ENCODE peak calls at places on chromosomes 16 and 17, in five cellular contexts. X is thoracic aorta, A is colonic mucosa, S is Karpas-422, U is breast epithelium. H is an unnamed sample. For H3K4me1, the result is how much of the 10 kb centered on the place peaks cover.

GRCh38 chr17:58278661-58279015 is 2.1 kb downstream of the MPO start:
- DNase-seq in S (no peak), A (no peak), X (no peak), U (no peak), H (no peak)

GRCh38 chr17:19335951-19336631 is 26.4 kb downstream of the B9D1 start:
- DNase-seq in U (no peak), S (no peak), X (no peak), A (no peak), H (no peak)

GRCh38 chr17:43524945-43525575 is 21.1 kb downstream of the ETV4 start:
- DNase-seq in U (no peak), A (no peak), S (no peak), X (no peak), H (no peak)

GRCh38 chr17:80414508-80414802 is 512 bp upstream of the ENDOV start:
- DNase-seq in X (no peak), S (no peak), U (no peak), A (no peak), H (no peak)

GRCh38 chr16:3375680-3376079 is 20.0 kb downstream of the OR2C1 start:
- DNase-seq in A (no peak), U (no peak), S (no peak), X (no peak), H (no peak)

GRCh38 chr17:31433091-31433790 is 41.8 kb downstream of the RAB11FIP4 start:
- DNase-seq in X (no peak), U (no peak), S (no peak), A (no peak), H (peak)

GRCh38 chr17:39674702-39675389 is 6.6 kb downstream of the PNMT start:
- DNase-seq in S (peak), U (peak), X (no peak), A (peak), H (no peak)

GRCh38 chr17:43309505-43310329 is 75.9 kb upstream of the RNU2-1 start:
- DNase-seq in X (no peak), A (peak), S (peak), U (no peak), H (no peak)

GRCh38 chr17:1094591-1094990 is 85.2 kb downstream of the ABR start:
- DNase-seq in A (no peak), S (no peak), U (no peak), X (no peak), H (no peak)

GRCh38 chr17:62668091-62668804 is 40.8 kb downstream of the MRC2 start:
- DNase-seq in A (no peak), X (no peak), S (no peak), U (no peak), H (no peak)

GRCh38 chr17:29195465-29196081 is 15.4 kb upstream of the MYO18A start:
- DNase-seq in S (peak), A (no peak), U (no peak), X (no peak), H (no peak)

GRCh38 chr17:67132366-67132765 is 88.0 kb downstream of the CACNG1 start:
- DNase-seq in A (no peak), U (no peak), X (no peak), S (peak), H (no peak)

GRCh38 chr17:80318166-80318565 is 57.5 kb downstream of the RNF213 start:
- DNase-seq in X (no peak), S (no peak), A (no peak), U (no peak), H (no peak)

GRCh38 chr16:26599786-26600107 is 467.0 kb upstream of the C16orf82 start:
- DNase-seq in A (no peak), S (no peak), X (no peak), U (no peak), H (no peak)

GRCh38 chr17:76416899-76417298 is 32.5 kb downstream of the SPHK1 start:
- DNase-seq in A (no peak), X (no peak), S (no peak), U (no peak), H (no peak)

GRCh38 chr17:83081561-83082201 is 2.3 kb downstream of the METRNL start:
- DNase-seq in A (peak), S (no peak), X (no peak), U (no peak), H (no peak)

GRCh38 chr17:1834378-1835149 is 4.8 kb downstream of the RPA1 start:
- DNase-seq in U (no peak), S (peak), X (no peak), A (no peak), H (no peak)

GRCh38 chr17:6752068-6752909 is 3.6 kb upstream of the XAF1 start:
- DNase-seq in X (peak), A (no peak), U (no peak), S (no peak), H (no peak)

GRCh38 chr16:28985206-28985605 is 354 bp downstream of the LAT start:
- DNase-seq in S (no peak), A (no peak), U (no peak), X (no peak), H (no peak)

GRCh38 chr16:18069683-18070082 is 266.9 kb downstream of the NPIPA8 start:
- DNase-seq in X (no peak), U (no peak), S (no peak), A (no peak), H (no peak)

GRCh38 chr17:1789936-1790335 is 28.1 kb downstream of the SERPINF1 start:
- DNase-seq in A (no peak), X (no peak), U (no peak), S (peak), H (no peak)

GRCh38 chr17:29918922-29919856 is 10.8 kb downstream of the SSH2 start:
- DNase-seq in A (no peak), U (no peak), X (no peak), S (no peak), H (no peak)

GRCh38 chr17:62703269-62703775 is 75.9 kb downstream of the MRC2 start:
- DNase-seq in S (no peak), A (no peak), U (peak), X (no peak), H (no peak)

GRCh38 chr17:1196946-1197345 is 17.2 kb upstream of the ABR start:
- DNase-seq in S (no peak), A (no peak), U (no peak), X (no peak), H (no peak)

GRCh38 chr17:82909322-82909904 is 69.6 kb upstream of the ZNF750 start:
- DNase-seq in X (no peak), U (no peak), A (no peak), S (no peak), H (peak)

GRCh38 chr17:29124931-29125270 is 55.3 kb downstream of the MYO18A start:
- DNase-seq in S (no peak), X (no peak), A (peak), U (no peak), H (no peak)

GRCh38 chr16:1745900-1746692 is 25.2 kb downstream of the NME3 start:
- DNase-seq in A (no peak), U (no peak), X (no peak), S (no peak), H (no peak)

GRCh38 chr17:2055494-2056220 is 754 bp downstream of the HIC1 start:
- DNase-seq in X (no peak), A (no peak), S (peak), U (no peak), H (no peak)

GRCh38 chr17:61247438-61247837 is 152.2 kb upstream of the TBX2 start:
- DNase-seq in U (no peak), S (no peak), A (no peak), X (no peak), H (no peak)

GRCh38 chr17:45342306-45342705 is 25.5 kb upstream of the MAP3K14 start:
- DNase-seq in X (no peak), S (no peak), U (peak), A (no peak), H (no peak)

GRCh38 chr17:71780596-71780995 is 340.2 kb upstream of the SOX9 start:
- DNase-seq in A (no peak), X (no peak), U (no peak), S (no peak), H (no peak)
- H3K4me1 ChIP-seq in A (under half), X (under half), U (under half), S (under half), H (under half)

GRCh38 chr17:78343433-78344201 is 16.3 kb downstream of the SOCS3 start:
- DNase-seq in A (peak), X (no peak), U (no peak), S (peak), H (peak)

GRCh38 chr17:78340183-78340955 is 19.5 kb downstream of the SOCS3 start:
- DNase-seq in U (no peak), A (peak), X (no peak), S (no peak), H (no peak)

GRCh38 chr17:78343099-78343432 is 16.8 kb downstream of the SOCS3 start:
- DNase-seq in A (no peak), X (peak), U (peak), S (no peak), H (no peak)

GRCh38 chr17:78342438-78343098 is 17.3 kb downstream of the SOCS3 start:
- DNase-seq in X (peak), U (no peak), S (no peak), A (peak), H (no peak)

DNA sequence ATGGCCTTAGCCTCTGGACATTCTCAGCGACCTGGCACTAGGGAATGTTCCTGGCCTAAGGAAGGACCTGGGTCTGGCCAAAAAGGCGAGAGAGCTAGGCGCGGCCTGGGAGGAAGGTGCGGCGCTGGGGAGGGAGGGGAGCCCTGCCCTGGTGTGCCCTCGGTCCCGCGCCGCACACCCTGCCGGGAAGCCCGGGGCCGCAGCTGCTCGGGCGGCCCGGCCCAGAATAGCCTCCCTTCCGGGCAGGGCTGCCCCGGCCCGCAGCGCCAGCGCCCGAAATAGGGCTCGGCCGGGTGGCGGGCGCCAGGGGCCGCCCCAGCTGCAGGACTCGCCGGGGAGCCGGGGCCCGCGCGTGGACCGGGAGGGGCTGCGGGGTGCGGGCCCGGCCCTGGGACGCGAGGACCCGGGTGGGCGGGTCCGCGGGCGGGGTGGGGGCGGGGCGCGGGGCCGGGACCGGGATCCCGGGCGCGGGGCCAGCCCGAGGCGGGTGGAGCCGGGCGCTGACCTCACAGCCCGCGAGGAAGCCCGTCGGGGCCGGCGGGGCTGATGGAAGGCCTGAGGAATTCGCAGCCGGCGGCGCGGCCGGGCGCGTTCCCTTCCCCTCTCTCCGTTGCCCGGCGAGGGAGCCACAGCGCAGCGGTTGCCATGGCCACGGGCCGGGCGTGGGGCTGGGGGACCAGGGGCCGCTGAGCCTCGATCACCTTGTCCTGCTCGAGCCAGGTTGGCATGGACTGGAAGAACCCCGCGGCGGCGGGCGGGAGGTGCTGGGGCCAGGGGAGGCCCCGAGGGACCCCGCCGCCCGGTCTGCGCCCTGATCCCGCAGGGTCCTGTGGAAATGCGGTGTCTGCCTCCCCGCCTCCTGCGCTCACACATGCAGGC is 18.1 kb downstream of the SOCS3 start:
- DNase-seq in A (peak), X (no peak), U (peak), S (no peak), H (no peak)
- H3K27ac ChIP-seq in A (peak), X (peak), U (peak), S (no peak), H (peak)

GRCh38 chr17:4261452-4261851 is 2.3 kb downstream of the ANKFY1 start:
- DNase-seq in S (no peak), U (no peak), A (no peak), X (no peak), H (no peak)
- H3K4me3 ChIP-seq in S (peak), U (no peak), A (no peak), X (no peak), H (no peak)

GRCh38 chr17:81866440-81867122 is 4.6 kb downstream of the ARHGDIA start:
- DNase-seq in X (no peak), A (no peak), U (no peak), S (no peak), H (no peak)
- H3K4me1 ChIP-seq in X (under half), A (under half), U (under half), S (half or more), H (under half)

GRCh38 chr16:11354407-11354732 is 9.1 kb downstream of the RMI2 start:
- DNase-seq in S (no peak), U (no peak), A (no peak), X (no peak), H (no peak)
- H3K27ac ChIP-seq in S (peak), U (no peak), A (peak), X (no peak), H (peak)

GRCh38 chr17:7837375-7838290 is 3.6 kb downstream of the KDM6B start:
- DNase-seq in S (peak), X (no peak), U (no peak), A (no peak), H (no peak)

GRCh38 chr17:7834891-7835817 is 1.1 kb downstream of the KDM6B start:
- DNase-seq in A (peak), S (peak), U (peak), X (peak), H (peak)

GRCh38 chr17:7836596-7837374 is 2.8 kb downstream of the KDM6B start:
- DNase-seq in A (peak), U (peak), X (peak), S (peak), H (peak)

GRCh38 chr17:7834554-7834890 is 505 bp downstream of the KDM6B start:
- DNase-seq in X (no peak), U (peak), S (no peak), A (peak), H (peak)

DNA sequence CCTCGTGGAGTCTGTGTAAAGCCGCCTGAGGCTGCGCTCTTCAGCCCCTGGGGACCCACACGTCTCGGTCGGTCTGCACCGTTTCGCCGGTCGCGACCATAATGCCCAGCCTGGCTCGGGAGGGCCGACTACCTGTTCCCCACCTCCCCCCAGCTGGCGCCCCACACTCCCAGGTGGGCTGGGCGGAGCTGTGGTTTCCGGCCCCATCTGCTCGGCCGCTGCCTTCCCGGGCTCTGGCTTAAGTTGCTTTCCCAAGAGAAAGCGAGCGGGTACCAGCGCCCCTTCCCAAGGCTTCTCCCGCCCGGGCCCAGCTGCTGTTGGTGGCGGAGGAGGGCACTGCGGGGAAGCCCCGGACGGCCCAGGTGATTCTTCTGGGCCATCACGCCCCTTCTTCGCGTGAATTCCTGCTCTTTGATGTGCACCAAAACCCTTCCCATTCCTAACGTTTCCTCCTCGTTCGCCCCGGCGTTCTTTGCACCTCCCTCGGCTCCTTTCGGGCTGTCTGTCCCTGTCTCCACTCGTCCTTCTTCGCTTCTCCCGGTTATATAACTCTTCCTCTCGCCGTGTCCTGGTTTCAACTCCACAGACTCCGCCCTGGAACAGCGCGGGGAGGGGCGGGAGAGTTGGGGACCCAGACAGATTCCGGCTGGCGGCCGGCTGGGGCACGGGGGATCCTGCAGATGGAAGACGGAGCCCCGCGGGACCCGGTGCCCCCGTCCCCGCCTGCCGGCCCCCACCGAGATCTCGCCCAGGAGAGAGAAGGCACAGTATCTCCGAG is 2.0 kb downstream of the KDM6B start:
- DNase-seq in U (peak), A (peak), S (no peak), X (no peak), H (no peak)
- H3K4me3 ChIP-seq in U (peak), A (peak), S (peak), X (peak), H (peak)

GRCh38 chr17:42136654-42137051 is 14.0 kb downstream of the HSPB9 start:
- DNase-seq in U (no peak), A (no peak), S (no peak), X (no peak), H (no peak)

GRCh38 chr17:42135664-42136653 is 13.4 kb downstream of the HSPB9 start:
- DNase-seq in S (no peak), U (no peak), X (no peak), A (peak), H (no peak)

GRCh38 chr17:42141382-42141781 is 13.4 kb downstream of the RAB5C start:
- DNase-seq in X (no peak), S (no peak), A (no peak), U (no peak), H (no peak)

GRCh38 chr17:42142371-42142896 is 12.4 kb downstream of the RAB5C start:
- DNase-seq in S (no peak), U (no peak), A (no peak), X (no peak), H (no peak)

DNA sequence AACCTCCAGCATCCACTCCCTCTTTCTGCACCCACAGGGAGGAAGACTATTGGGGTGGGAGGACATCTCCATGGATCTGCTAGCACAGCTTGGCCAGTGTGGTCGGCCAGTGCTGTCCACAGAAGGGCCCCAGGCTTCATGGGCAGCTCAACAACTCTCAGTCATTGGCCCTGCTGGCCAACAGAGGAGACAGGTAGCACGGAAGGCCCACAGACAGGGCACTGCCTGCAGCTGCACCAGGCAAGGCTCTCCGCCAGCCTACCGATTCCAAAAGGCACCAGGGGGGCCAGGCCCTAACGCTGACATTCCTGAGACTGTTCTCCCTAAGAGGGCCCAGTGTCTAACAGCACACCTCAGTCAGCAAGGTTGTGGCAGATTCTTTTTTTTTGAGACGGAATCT is 15.7 kb downstream of the RAB5C start:
- DNase-seq in A (no peak), U (no peak), X (no peak), S (no peak), H (no peak)
- H3K4me1 ChIP-seq in A (under half), U (under half), X (half or more), S (under half), H (under half)

GRCh38 chr17:7858487-7858832 is 657 bp downstream of the CYB5D1 start:
- DNase-seq in S (no peak), A (peak), X (no peak), U (no peak), H (no peak)
- H3K27ac ChIP-seq in S (no peak), A (peak), X (peak), U (peak), H (peak)

DNA sequence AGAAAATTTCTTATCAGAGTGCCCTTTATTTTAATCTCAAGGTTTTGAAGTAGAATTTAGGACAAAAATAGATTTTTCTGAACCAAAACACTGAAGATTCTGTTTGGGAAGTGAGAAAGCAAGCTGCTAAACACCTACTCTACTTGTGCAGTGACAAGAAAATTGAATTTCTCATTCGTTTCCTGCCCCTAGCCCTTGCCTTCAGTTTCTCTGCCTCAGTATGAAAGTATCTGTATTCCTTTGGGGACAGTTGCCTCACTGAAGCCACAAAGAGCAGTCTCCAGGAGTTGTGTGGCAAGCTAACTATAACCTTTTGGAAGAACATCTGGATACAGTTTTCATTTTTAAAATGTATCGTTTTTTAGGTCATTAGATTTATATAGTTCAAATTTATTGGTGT is 19.7 kb downstream of the MOSMO start:
- DNase-seq in U (no peak), A (no peak), X (no peak), S (no peak), H (no peak)
- H3K4me3 ChIP-seq in U (no peak), A (no peak), X (no peak), S (no peak), H (no peak)